ENCODE peak calls at places on chromosomes 11 and 22, in four cellular contexts. P is omental fat pad, Z is colonic mucosa, K is foreskin keratinocyte. R is an unnamed sample.

GRCh38 chr22:35328472-35328885 is 28.8 kb downstream of the TOM1 start:
- DNase-seq in P (no peak), Z (no peak), K (no peak), R (no peak)

GRCh38 chr11:45193695-45194094 is 47.3 kb downstream of the PRDM11 start:
- DNase-seq in K (no peak), P (no peak), Z (no peak), R (no peak)

GRCh38 chr11:109514313-109515018 is 92.5 kb downstream of the C11orf87 start:
- DNase-seq in P (no peak), K (no peak), Z (no peak), R (no peak)

GRCh38 chr22:36341640-36342041 is 46.1 kb downstream of the MYH9 start:
- DNase-seq in Z (no peak), K (no peak), P (no peak), R (no peak)

GRCh38 chr22:46589141-46589748 is 30.9 kb upstream of the GRAMD4 start:
- DNase-seq in K (no peak), P (no peak), Z (no peak), R (no peak)

GRCh38 chr11:35364101-35364780 is 55.1 kb downstream of the SLC1A2 start:
- DNase-seq in Z (peak), K (peak), P (no peak), R (no peak)

GRCh38 chr22:50316114-50317065 is 8.9 kb upstream of the PLXNB2 start:
- DNase-seq in P (no peak), K (no peak), Z (no peak), R (no peak)

GRCh38 chr11:66539526-66539925 is 6.3 kb downstream of the ZDHHC24 start:
- DNase-seq in P (no peak), Z (no peak), K (no peak), R (no peak)

GRCh38 chr11:59173964-59174663 is 2.2 kb downstream of the DTX4 start:
- DNase-seq in K (peak), P (no peak), Z (peak), R (no peak)

GRCh38 chr22:43821606-43822425 is 9.7 kb upstream of the EFCAB6 start:
- DNase-seq in Z (no peak), P (no peak), K (no peak), R (no peak)

GRCh38 chr11:111021131-111021530 is 224.4 kb upstream of the POU2AF2 start:
- DNase-seq in P (no peak), Z (no peak), K (no peak), R (no peak)

GRCh38 chr11:110837535-110838127 is 125.4 kb upstream of the ARHGAP20 start:
- DNase-seq in K (no peak), Z (no peak), P (no peak), R (no peak)

GRCh38 chr11:71930556-71931244 is 1.9 kb downstream of the RNF121 start:
- DNase-seq in Z (no peak), P (no peak), K (no peak), R (no peak)

GRCh38 chr11:124801636-124802312 is 1.6 kb upstream of the MSANTD2 start:
- DNase-seq in Z (no peak), K (no peak), P (no peak), R (no peak)

GRCh38 chr11:22711212-22711770 is 44.9 kb downstream of the GAS2 start:
- DNase-seq in K (peak), Z (no peak), P (no peak), R (no peak)

GRCh38 chr11:100941033-100941432 is 188.6 kb downstream of the PGR start:
- DNase-seq in K (no peak), Z (no peak), P (no peak), R (no peak)

GRCh38 chr11:66316849-66317251 is at the start of gene CD248:
- DNase-seq in Z (peak), K (no peak), P (no peak), R (no peak)

GRCh38 chr11:47572715-47573255 is 6.0 kb downstream of the KBTBD4 start:
- DNase-seq in P (no peak), Z (no peak), K (no peak), R (no peak)

GRCh38 chr11:61919841-61920631 is 2.7 kb upstream of the RAB3IL1 start:
- DNase-seq in K (no peak), Z (no peak), P (peak), R (no peak)

GRCh38 chr11:43833657-43834073 is 47.0 kb upstream of the ALKBH3 start:
- DNase-seq in K (no peak), P (no peak), Z (no peak), R (no peak)

DNA sequence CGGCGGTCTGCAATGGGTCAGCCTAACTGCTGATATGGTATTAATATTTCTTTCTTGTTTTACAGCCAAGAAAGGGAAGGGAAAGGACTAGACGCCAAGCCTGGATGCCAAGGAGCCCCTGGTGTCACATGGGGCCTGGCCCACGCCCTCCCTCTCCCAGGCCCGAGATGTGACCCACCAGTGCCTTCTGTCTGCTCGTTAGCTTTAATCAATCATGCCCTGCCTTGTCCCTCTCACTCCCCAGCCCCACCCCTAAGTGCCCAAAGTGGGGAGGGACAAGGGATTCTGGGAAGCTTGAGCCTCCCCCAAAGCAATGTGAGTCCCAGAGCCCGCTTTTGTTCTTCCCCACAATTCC is 1.9 kb downstream of the MDK start:
- DNase-seq in Z (no peak), P (no peak), K (no peak), R (no peak)
- TF ChIP-seq CTCF in Z (peak), P (no peak), K (no peak), R (no peak)

GRCh38 chr11:60872124-60872951 is 5.0 kb downstream of the ZP1 start:
- DNase-seq in K (no peak), Z (peak), P (no peak), R (no peak)

GRCh38 chr11:60870276-60870675 is 2.9 kb downstream of the ZP1 start:
- DNase-seq in Z (no peak), P (no peak), K (no peak), R (no peak)

GRCh38 chr11:60872952-60873524 is 5.7 kb downstream of the ZP1 start:
- DNase-seq in P (no peak), Z (no peak), K (no peak), R (no peak)

GRCh38 chr11:60870733-60871377 is 3.5 kb downstream of the ZP1 start:
- DNase-seq in Z (no peak), K (no peak), P (no peak), R (no peak)

GRCh38 chr11:60871378-60872061 is 4.2 kb downstream of the ZP1 start:
- DNase-seq in K (no peak), Z (no peak), P (no peak), R (no peak)
- TF ChIP-seq CTCF in K (no peak), Z (no peak), P (no peak), R (no peak)

GRCh38 chr22:19645905-19646304 is 68.4 kb upstream of the SEPTIN5 start:
- DNase-seq in K (no peak), Z (no peak), P (no peak), R (no peak)
- TF ChIP-seq CTCF in K (no peak), Z (no peak), P (no peak), R (no peak)

GRCh38 chr22:42111798-42112197 is 18.8 kb downstream of the CYP2D6 start:
- DNase-seq in K (no peak), P (no peak), Z (no peak), R (no peak)

GRCh38 chr22:42114721-42115120 is 15.9 kb downstream of the CYP2D6 start:
- DNase-seq in K (no peak), P (no peak), Z (no peak), R (no peak)

DNA sequence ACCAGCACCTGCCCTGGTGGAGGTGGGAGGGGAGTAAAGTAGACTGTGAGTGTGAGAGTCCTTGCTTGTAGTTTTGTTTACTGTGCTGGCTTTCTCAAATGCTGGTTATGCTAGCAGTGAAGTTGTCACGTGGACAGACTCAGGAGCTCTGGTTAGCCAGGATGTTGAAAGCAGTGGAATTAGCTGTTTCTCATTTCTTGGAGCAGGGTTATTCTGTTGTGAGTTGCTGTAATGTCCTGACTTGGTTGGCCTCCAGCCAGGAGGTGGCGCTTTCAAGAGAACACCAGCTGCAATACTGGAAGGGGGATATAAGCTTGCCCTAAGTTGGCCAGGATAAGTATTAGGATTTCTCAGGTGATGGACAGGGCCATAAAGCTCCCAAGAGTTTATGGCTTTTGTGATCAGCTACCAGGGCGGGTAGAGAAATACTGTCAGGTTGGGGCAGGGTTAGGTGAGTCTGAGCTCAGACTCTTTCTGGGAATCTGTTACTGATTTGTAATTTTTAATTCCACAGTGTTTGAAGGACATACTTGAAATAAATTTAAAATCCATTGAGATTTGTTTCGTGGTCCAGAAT is 13.7 kb downstream of the CYP2D6 start:
- DNase-seq in Z (peak), K (no peak), P (no peak), R (no peak)
- TF ChIP-seq CTCF in Z (no peak), K (peak), P (no peak), R (no peak)

GRCh38 chr11:121421149-121421906 is 30.8 kb upstream of the SORL1 start:
- DNase-seq in K (no peak), P (no peak), Z (no peak), R (no peak)
- TF ChIP-seq CTCF in K (no peak), P (no peak), Z (no peak), R (no peak)

R was measured in natural killer cell.